ENCODE peak calls at places on chromosome 21, in ten cellular contexts. N, Y, G, I, X, K, J, F, R and H are unnamed samples.
A peak's percentile ranks its signal among the peaks of the same experiment; 100 is the strongest.

GRCh38 chr21:30044447-30045064 is 104.8 kb upstream of the GRIK1 start:
- DNase-seq in X (peak; percentile 7), J (no peak), K (no peak), N (no peak), F (no peak), G (no peak), R (peak; percentile 2), I (no peak), Y (no peak), H (no peak)

GRCh38 chr21:37463083-37463780 is 96.7 kb downstream of the DYRK1A start:
- DNase-seq in N (peak; percentile 30), J (peak; percentile 20), I (no peak), Y (no peak), F (no peak), X (peak; percentile 44), G (no peak), K (no peak), R (no peak), H (no peak)

GRCh38 chr21:33971492-33972013 is 55.9 kb upstream of the ATP5PO start:
- DNase-seq in J (no peak), X (peak; percentile 40), R (no peak), G (no peak), N (no peak), K (peak; percentile 40), Y (no peak), F (no peak), I (peak; percentile 38), H (no peak)

GRCh38 chr21:38289697-38290096 is 32.9 kb downstream of the KCNJ15 start:
- DNase-seq in X (no peak), J (no peak), Y (no peak), G (no peak), R (no peak), I (no peak), F (no peak), K (peak; percentile 90), N (no peak), H (no peak)

GRCh38 chr21:45541221-45542039 is 810 bp downstream of the SLC19A1 start:
- DNase-seq in Y (peak; percentile 81), R (no peak), K (peak; percentile 85), G (peak; percentile 74), F (peak; percentile 92), X (peak; percentile 87), N (peak; percentile 94), I (peak; percentile 29), J (peak; percentile 91), H (peak; percentile 31)

GRCh38 chr21:39125752-39126485 is 57.3 kb downstream of the PSMG1 start:
- DNase-seq in R (peak; percentile 77), G (no peak), K (no peak), Y (no peak), X (peak; percentile 88), J (peak; percentile 39), F (peak; percentile 74), N (no peak), I (peak; percentile 91), H (no peak)

GRCh38 chr21:29367335-29367734 is 68.6 kb downstream of the BACH1 start:
- DNase-seq in R (no peak), I (no peak), F (no peak), G (no peak), Y (no peak), K (no peak), J (no peak), X (no peak), N (no peak), H (no peak)

GRCh38 chr21:26809745-26810144 is 35.5 kb downstream of the ADAMTS1 start:
- DNase-seq in N (no peak), X (no peak), G (no peak), I (no peak), Y (no peak), J (no peak), F (no peak), R (no peak), K (no peak), H (no peak)

GRCh38 chr21:43274022-43274945 is 105.5 kb downstream of the CRYAA start:
- DNase-seq in X (no peak), R (no peak), Y (no peak), N (no peak), K (no peak), G (no peak), I (no peak), J (no peak), F (no peak), H (no peak)

GRCh38 chr21:43602277-43603229 is 56.7 kb downstream of the HSF2BP start:
- DNase-seq in X (no peak), J (no peak), K (no peak), G (no peak), Y (no peak), I (no peak), R (no peak), F (no peak), N (no peak), H (no peak)

GRCh38 chr21:33246506-33246905 is 16.8 kb downstream of the IFNAR2 start:
- DNase-seq in N (no peak), J (no peak), I (no peak), K (no peak), X (no peak), F (no peak), G (no peak), R (no peak), Y (no peak), H (no peak)

GRCh38 chr21:17780539-17780938 is 38.6 kb downstream of the C21orf91 start:
- DNase-seq in Y (no peak), X (no peak), K (no peak), G (peak; percentile 53), I (no peak), J (peak; percentile 26), N (no peak), R (no peak), F (no peak), H (no peak)

GRCh38 chr21:15183712-15184353 is 119.0 kb upstream of the NRIP1 start:
- DNase-seq in J (no peak), F (no peak), X (no peak), I (no peak), K (no peak), N (no peak), G (no peak), Y (no peak), R (no peak), H (no peak)

GRCh38 chr21:41726058-41726558 is 40.7 kb downstream of the RIPK4 start:
- DNase-seq in R (no peak), J (no peak), N (no peak), K (no peak), Y (no peak), X (peak; percentile 51), I (no peak), G (no peak), F (no peak), H (no peak)

GRCh38 chr21:45557611-45558043 is 15.4 kb upstream of the SLC19A1 start:
- DNase-seq in R (no peak), J (no peak), F (no peak), X (no peak), N (no peak), K (no peak), Y (no peak), I (no peak), G (no peak), H (no peak)

GRCh38 chr21:28454978-28455600 is 537.6 kb downstream of the LTN1 start:
- DNase-seq in G (no peak), I (no peak), R (no peak), N (no peak), F (no peak), X (no peak), J (no peak), K (no peak), Y (no peak), H (no peak)

GRCh38 chr21:39660596-39660995 is 47.9 kb downstream of the B3GALT5 start:
- DNase-seq in R (no peak), G (no peak), F (no peak), I (peak; percentile 58), X (no peak), N (peak; percentile 77), J (no peak), K (peak; percentile 46), Y (no peak), H (no peak)

GRCh38 chr21:33205476-33205875 is 24.3 kb upstream of the IFNAR2 start:
- DNase-seq in F (no peak), R (no peak), G (no peak), X (no peak), K (no peak), Y (no peak), J (no peak), I (no peak), N (no peak), H (no peak)

GRCh38 chr21:40845621-40846020 is 1.3 kb downstream of the DSCAM start:
- DNase-seq in K (no peak), Y (no peak), X (no peak), R (no peak), I (no peak), F (no peak), J (no peak), G (no peak), N (no peak), H (no peak)

GRCh38 chr21:16241500-16241963 is 511.8 kb downstream of the USP25 start:
- DNase-seq in N (no peak), J (no peak), I (no peak), G (no peak), Y (no peak), R (peak; percentile 25), F (no peak), K (no peak), X (peak; percentile 40), H (no peak)

GRCh38 chr21:39314155-39315027 is 959 bp upstream of the BRWD1 start:
- DNase-seq in R (peak; percentile 25), N (peak; percentile 78), J (peak; percentile 47), Y (no peak), F (no peak), X (peak; percentile 71), G (peak; percentile 44), I (peak; percentile 41), K (no peak), H (no peak)

GRCh38 chr21:24290151-24290833 is 1317.0 kb downstream of the MRPL39 start:
- DNase-seq in J (no peak), K (no peak), F (no peak), N (no peak), I (no peak), X (no peak), R (no peak), G (no peak), Y (no peak), H (no peak)